ENCODE peak calls at places on chromosomes 4 and X, in four cellular contexts. One of them, this sample, is unnamed.

GRCh38 chr4:12987284-12987683 is 496.9 kb downstream of the RAB28 start:
- DNase-seq in adrenal gland: no peak
- DNase-seq in fibroblast of lung: no peak
- DNase-seq in effector memory CD4-positive, alpha-beta T cell: no peak
- DNase-seq in this sample: no peak

GRCh38 chr4:6754481-6755087 is 27.9 kb upstream of the KIAA0232 start:
- DNase-seq in adrenal gland: no peak
- DNase-seq in fibroblast of lung: no peak
- DNase-seq in effector memory CD4-positive, alpha-beta T cell: no peak
- DNase-seq in this sample: no peak

GRCh38 chr4:69617083-69617694 is 22.3 kb downstream of the UGT2A2 start:
- DNase-seq in adrenal gland: no peak
- DNase-seq in fibroblast of lung: peak; percentile 62
- DNase-seq in effector memory CD4-positive, alpha-beta T cell: no peak
- DNase-seq in this sample: no peak

GRCh38 chrX:274904-275475 is 6.2 kb upstream of the PLCXD1 start:
- DNase-seq in adrenal gland: peak; percentile 46
- DNase-seq in fibroblast of lung: no peak
- DNase-seq in effector memory CD4-positive, alpha-beta T cell: no peak
- DNase-seq in this sample: no peak

GRCh38 chr4:56330691-56331090 is 56.6 kb downstream of the AASDH start:
- DNase-seq in adrenal gland: no peak
- DNase-seq in fibroblast of lung: peak; percentile 33
- DNase-seq in effector memory CD4-positive, alpha-beta T cell: no peak
- DNase-seq in this sample: no peak

GRCh38 chr4:138199568-138200235 is 42.4 kb downstream of the SLC7A11 start:
- DNase-seq in adrenal gland: no peak
- DNase-seq in fibroblast of lung: no peak
- DNase-seq in effector memory CD4-positive, alpha-beta T cell: no peak
- DNase-seq in this sample: no peak

GRCh38 chr4:1323635-1324442 is 23.2 kb upstream of the UVSSA start:
- DNase-seq in adrenal gland: no peak
- DNase-seq in fibroblast of lung: peak; percentile 93
- DNase-seq in effector memory CD4-positive, alpha-beta T cell: no peak
- DNase-seq in this sample: no peak

GRCh38 chr4:179196511-179196910 is 1754.3 kb upstream of the AGA start:
- DNase-seq in adrenal gland: no peak
- DNase-seq in fibroblast of lung: peak; percentile 70
- DNase-seq in effector memory CD4-positive, alpha-beta T cell: no peak
- DNase-seq in this sample: no peak

GRCh38 chrX:133706890-133707289 is 278.5 kb downstream of the GPC3 start:
- DNase-seq in adrenal gland: no peak
- DNase-seq in fibroblast of lung: no peak
- DNase-seq in effector memory CD4-positive, alpha-beta T cell: no peak
- DNase-seq in this sample: no peak
- H3K27me3 ChIP-seq in adrenal gland: peaks cover 16% of the 10 kb centered on the region
- H3K27me3 ChIP-seq in fibroblast of lung: no peaks in the 10 kb centered on the region
- H3K27me3 ChIP-seq in effector memory CD4-positive, alpha-beta T cell: no peaks in the 10 kb centered on the region
- H3K27me3 ChIP-seq in this sample: no peaks in the 10 kb centered on the region

GRCh38 chrX:7054219-7055206 is 93.0 kb upstream of the STS start:
- DNase-seq in adrenal gland: no peak
- DNase-seq in fibroblast of lung: no peak
- DNase-seq in effector memory CD4-positive, alpha-beta T cell: no peak
- DNase-seq in this sample: no peak
- H3K27ac ChIP-seq in adrenal gland: no peak overlapping the region
- H3K27ac ChIP-seq in fibroblast of lung: no peak overlapping the region
- H3K27ac ChIP-seq in effector memory CD4-positive, alpha-beta T cell: no peak overlapping the region
- H3K27ac ChIP-seq in this sample: no peak overlapping the region

GRCh38 chrX:153685751-153686676 is 1.7 kb upstream of the SLC6A8 start:
- DNase-seq in adrenal gland: peak; percentile 16
- DNase-seq in fibroblast of lung: no peak
- DNase-seq in effector memory CD4-positive, alpha-beta T cell: no peak
- DNase-seq in this sample: peak; percentile 54
- H3K4me3 ChIP-seq in adrenal gland: no peak overlapping the region
- H3K4me3 ChIP-seq in fibroblast of lung: no peak overlapping the region
- H3K4me3 ChIP-seq in effector memory CD4-positive, alpha-beta T cell: no peak overlapping the region
- H3K4me3 ChIP-seq in this sample: no peak overlapping the region

GRCh38 chrX:50751091-50751490 is 62.9 kb downstream of the SHROOM4 start:
- DNase-seq in adrenal gland: no peak
- DNase-seq in fibroblast of lung: no peak
- DNase-seq in effector memory CD4-positive, alpha-beta T cell: no peak
- DNase-seq in this sample: no peak
- H3K27me3 ChIP-seq in adrenal gland: peaks cover 10% of the 10 kb centered on the region
- H3K27me3 ChIP-seq in fibroblast of lung: no peaks in the 10 kb centered on the region
- H3K27me3 ChIP-seq in effector memory CD4-positive, alpha-beta T cell: peaks cover 3% of the 10 kb centered on the region
- H3K27me3 ChIP-seq in this sample: no peaks in the 10 kb centered on the region

DNA sequence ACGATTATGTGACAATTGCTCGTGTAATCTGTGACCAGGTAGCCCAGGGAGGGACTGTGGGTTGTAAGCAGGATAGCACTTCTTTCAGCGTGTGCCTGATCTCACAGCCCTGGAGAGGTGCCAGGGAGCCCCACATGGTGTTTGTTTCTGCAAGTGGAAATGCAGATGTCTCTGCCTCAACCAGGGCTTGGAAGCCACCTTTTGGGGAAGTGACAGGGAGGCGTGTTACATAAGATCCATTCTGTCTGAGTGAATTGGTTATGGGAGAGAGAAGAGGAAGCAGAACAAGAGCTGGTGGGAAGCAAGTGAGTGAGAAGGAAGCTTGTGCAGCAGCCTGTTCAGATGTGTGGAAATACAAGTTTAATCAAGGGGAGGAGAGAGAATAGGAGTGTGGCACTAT is 104.5 kb upstream of the GATB start:
- DNase-seq in adrenal gland: peak; percentile 52
- DNase-seq in fibroblast of lung: no peak
- DNase-seq in effector memory CD4-positive, alpha-beta T cell: no peak
- DNase-seq in this sample: peak; percentile 20
- H3K27ac ChIP-seq in adrenal gland: no peak overlapping the region
- H3K27ac ChIP-seq in fibroblast of lung: no peak overlapping the region
- H3K27ac ChIP-seq in effector memory CD4-positive, alpha-beta T cell: no peak overlapping the region
- H3K27ac ChIP-seq in this sample: no peak overlapping the region

GRCh38 chr4:76420311-76420710 is 630 bp downstream of the CCDC158 start:
- DNase-seq in adrenal gland: no peak
- DNase-seq in fibroblast of lung: peak; percentile 1
- DNase-seq in effector memory CD4-positive, alpha-beta T cell: no peak
- DNase-seq in this sample: no peak

GRCh38 chr4:76426272-76426671 is 5.3 kb upstream of the CCDC158 start:
- DNase-seq in adrenal gland: no peak
- DNase-seq in fibroblast of lung: no peak
- DNase-seq in effector memory CD4-positive, alpha-beta T cell: no peak
- DNase-seq in this sample: no peak

GRCh38 chr4:76420901-76421581 is at the start of gene CCDC158:
- DNase-seq in adrenal gland: no peak
- DNase-seq in fibroblast of lung: peak; percentile 4
- DNase-seq in effector memory CD4-positive, alpha-beta T cell: no peak
- DNase-seq in this sample: peak; percentile 27
- H3K4me3 ChIP-seq in adrenal gland: no peak within 1 kb of the TSS
- H3K4me3 ChIP-seq in fibroblast of lung: peak within 1 kb of the TSS; percentile 35
- H3K4me3 ChIP-seq in effector memory CD4-positive, alpha-beta T cell: peak within 1 kb of the TSS; percentile 48
- H3K4me3 ChIP-seq in this sample: peak within 1 kb of the TSS; percentile 15

DNA sequence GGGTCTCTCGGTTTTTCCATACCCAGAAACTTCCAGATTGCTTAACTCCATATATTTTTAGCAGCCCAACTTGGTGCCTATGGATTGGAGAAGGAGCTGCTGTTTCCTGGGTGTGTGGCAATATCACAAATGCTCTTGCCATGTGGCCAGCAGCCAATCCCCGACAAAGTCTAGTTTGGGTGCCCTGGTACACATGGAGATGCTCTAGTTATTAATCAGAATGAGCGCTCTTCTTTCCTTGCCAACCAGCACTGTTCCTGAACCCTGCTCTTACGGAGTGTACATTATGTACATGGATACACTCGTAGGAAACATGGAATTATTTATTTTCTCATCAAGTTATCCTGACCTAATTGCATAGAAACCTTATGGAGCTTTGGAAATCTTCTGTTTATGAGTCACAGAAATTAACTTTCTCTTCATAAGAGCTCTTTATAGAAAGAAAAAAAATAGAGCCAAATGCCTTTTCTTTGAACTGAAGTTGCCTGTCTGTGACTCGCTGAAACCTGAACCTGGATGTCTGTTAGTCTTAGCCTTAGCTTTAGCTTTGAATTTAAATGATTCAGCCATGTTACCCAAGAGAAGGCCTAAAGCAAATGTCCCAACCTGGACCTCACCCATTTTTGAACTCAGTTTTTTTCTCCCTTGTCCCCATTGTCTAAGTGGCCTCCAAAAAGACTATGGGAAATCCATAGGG is 67.2 kb upstream of the GPC4 start:
- DNase-seq in adrenal gland: no peak
- DNase-seq in fibroblast of lung: peak; percentile 84
- DNase-seq in effector memory CD4-positive, alpha-beta T cell: no peak
- DNase-seq in this sample: no peak
- H3K27me3 ChIP-seq in adrenal gland: no peaks in the 10 kb centered on the region
- H3K27me3 ChIP-seq in fibroblast of lung: no peaks in the 10 kb centered on the region
- H3K27me3 ChIP-seq in effector memory CD4-positive, alpha-beta T cell: no peaks in the 10 kb centered on the region
- H3K27me3 ChIP-seq in this sample: no peaks in the 10 kb centered on the region

GRCh38 chr4:173415092-173415491 is 16.2 kb upstream of the SCRG1 start:
- DNase-seq in adrenal gland: no peak
- DNase-seq in fibroblast of lung: no peak
- DNase-seq in effector memory CD4-positive, alpha-beta T cell: no peak
- DNase-seq in this sample: no peak

GRCh38 chr4:173411106-173411703 is 12.3 kb upstream of the SCRG1 start:
- DNase-seq in adrenal gland: no peak
- DNase-seq in fibroblast of lung: peak; percentile 49
- DNase-seq in effector memory CD4-positive, alpha-beta T cell: no peak
- DNase-seq in this sample: no peak

GRCh38 chr4:173410106-173410505 is 11.2 kb upstream of the SCRG1 start:
- DNase-seq in adrenal gland: no peak
- DNase-seq in fibroblast of lung: no peak
- DNase-seq in effector memory CD4-positive, alpha-beta T cell: no peak
- DNase-seq in this sample: no peak

GRCh38 chr4:173414456-173414855 is 15.5 kb upstream of the SCRG1 start:
- DNase-seq in adrenal gland: no peak
- DNase-seq in fibroblast of lung: no peak
- DNase-seq in effector memory CD4-positive, alpha-beta T cell: no peak
- DNase-seq in this sample: no peak

GRCh38 chr4:173413043-173413442 is 14.1 kb upstream of the SCRG1 start:
- DNase-seq in adrenal gland: peak; percentile 40
- DNase-seq in fibroblast of lung: peak; percentile 68
- DNase-seq in effector memory CD4-positive, alpha-beta T cell: no peak
- DNase-seq in this sample: no peak
- H3K27ac ChIP-seq in adrenal gland: peak overlapping the region; percentile 83
- H3K27ac ChIP-seq in fibroblast of lung: no peak overlapping the region
- H3K27ac ChIP-seq in effector memory CD4-positive, alpha-beta T cell: no peak overlapping the region
- H3K27ac ChIP-seq in this sample: no peak overlapping the region

This sample was measured in uterus.